ENCODE peak calls at places on chromosomes 1 and 21, in eight cellular contexts. X is brain microvascular endothelial cell; Z is kidney epithelial cell; R is foreskin fibroblast; J is HFF-Myc; P is naive thymus-derived CD4-positive, alpha-beta T cell; K is CD8-positive, alpha-beta memory T cell; F is bronchial epithelial cell. H is an unnamed sample.

GRCh38 chr21:45138199-45139002 is 64.0 kb downstream of the ADARB1 start:
- DNase-seq in X (peak; percentile 55), Z (no peak), R (peak; percentile 41), J (peak; percentile 31), P (peak; percentile 68), K (peak; percentile 56), F (peak; percentile 37), H (peak; percentile 61)

GRCh38 chr1:197725044-197725443 is 50.2 kb downstream of the DENND1B start:
- DNase-seq in X (no peak), Z (no peak), R (no peak), J (no peak), P (no peak), K (no peak), F (peak; percentile 13), H (peak; percentile 29)

GRCh38 chr1:191350938-191351337 is 807.3 kb upstream of the RGS18 start:
- DNase-seq in X (no peak), Z (no peak), R (no peak), J (no peak), P (no peak), K (no peak), F (no peak), H (no peak)

GRCh38 chr1:201186212-201186611 is 4.4 kb upstream of the IGFN1 start:
- DNase-seq in X (no peak), Z (no peak), R (no peak), J (no peak), P (no peak), K (no peak), F (no peak), H (no peak)

GRCh38 chr1:162192323-162192678 is 122.8 kb downstream of the NOS1AP start:
- DNase-seq in X (no peak), Z (no peak), R (no peak), J (no peak), P (no peak), K (no peak), F (no peak), H (no peak)

GRCh38 chr1:216422821-216423529 is at the start of gene USH2A:
- DNase-seq in X (no peak), Z (no peak), R (no peak), J (no peak), P (no peak), K (no peak), F (no peak), H (no peak)

GRCh38 chr1:216119600-216119999 is 303.6 kb downstream of the USH2A start:
- DNase-seq in X (peak; percentile 17), Z (no peak), R (no peak), J (peak; percentile 20), P (no peak), K (no peak), F (peak; percentile 40), H (peak; percentile 29)

GRCh38 chr1:156781585-156782186 is 14.4 kb downstream of the PRCC start:
- DNase-seq in X (peak; percentile 20), Z (peak; percentile 42), R (peak; percentile 64), J (no peak), P (no peak), K (no peak), F (no peak), H (peak; percentile 49)

GRCh38 chr21:43740497-43741156 is 21.7 kb downstream of the PDXK start:
- DNase-seq in X (no peak), Z (no peak), R (peak; percentile 76), J (no peak), P (no peak), K (no peak), F (peak; percentile 79), H (peak; percentile 49)

GRCh38 chr1:234322979-234323378 is 50.3 kb upstream of the COA6 start:
- DNase-seq in X (no peak), Z (no peak), R (no peak), J (no peak), P (peak; percentile 33), K (no peak), F (peak; percentile 30), H (no peak)

GRCh38 chr1:32744063-32744410 is 41.5 kb upstream of the SYNC start:
- DNase-seq in X (no peak), Z (no peak), R (no peak), J (no peak), P (no peak), K (no peak), F (no peak), H (no peak)

GRCh38 chr1:32741417-32742131 is 39.0 kb upstream of the SYNC start:
- DNase-seq in X (no peak), Z (no peak), R (no peak), J (no peak), P (no peak), K (no peak), F (no peak), H (no peak)

GRCh38 chr1:32742956-32743355 is 40.4 kb upstream of the SYNC start:
- DNase-seq in X (no peak), Z (no peak), R (no peak), J (no peak), P (no peak), K (no peak), F (no peak), H (no peak)

GRCh38 chr1:32742132-32742947 is 39.8 kb upstream of the SYNC start:
- DNase-seq in X (no peak), Z (no peak), R (no peak), J (no peak), P (no peak), K (no peak), F (no peak), H (no peak)

DNA sequence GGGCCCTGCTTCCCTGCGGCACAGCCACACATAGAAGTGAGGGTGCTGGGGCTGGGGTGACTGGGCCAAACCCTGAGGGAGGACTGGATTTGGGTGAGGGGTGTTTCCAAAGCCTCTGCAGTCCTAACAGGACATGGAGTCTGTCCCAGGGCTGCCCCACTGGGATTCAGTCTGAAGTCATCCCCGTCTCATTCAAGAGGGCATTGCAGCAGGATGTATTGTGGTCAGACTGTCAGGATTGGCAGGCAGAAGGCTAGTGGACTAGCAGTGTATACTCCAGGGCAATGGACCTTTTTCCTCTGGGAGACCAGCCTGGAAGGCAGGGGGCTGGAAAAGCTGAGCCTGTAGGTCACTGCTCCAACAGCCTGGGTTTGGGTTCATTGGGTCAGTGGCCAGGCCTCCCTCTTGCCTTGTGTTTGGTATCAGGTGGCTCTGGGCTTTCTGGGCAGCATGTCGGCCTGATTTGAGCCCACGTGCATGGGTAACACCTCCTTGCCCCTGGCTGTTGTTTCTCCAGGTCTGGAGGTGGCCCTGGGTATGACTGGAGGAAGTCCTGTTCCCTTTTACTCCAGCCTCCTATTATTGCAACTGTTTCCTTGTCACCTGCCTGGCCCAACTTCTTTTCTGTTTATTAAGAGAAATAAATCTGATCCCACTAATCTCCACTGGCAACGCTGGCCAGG is 41.0 kb upstream of the SYNC start:
- DNase-seq in X (no peak), Z (no peak), R (no peak), J (no peak), P (no peak), K (no peak), F (no peak), H (no peak)
- H3K4me3 ChIP-seq in X (no peak overlapping the region), Z (peak overlapping the region; percentile 84), R (no peak overlapping the region), J (no peak overlapping the region), P (no peak overlapping the region), K (no peak overlapping the region), F (peak overlapping the region; percentile 92), H (no peak overlapping the region)

GRCh38 chr1:19036701-19037605 is 80.5 kb upstream of the IFFO2 start:
- DNase-seq in X (no peak), Z (no peak), R (no peak), J (no peak), P (no peak), K (no peak), F (no peak), H (no peak)

GRCh38 chr1:19040010-19040680 is 83.7 kb upstream of the IFFO2 start:
- DNase-seq in X (no peak), Z (no peak), R (no peak), J (no peak), P (no peak), K (no peak), F (no peak), H (no peak)

GRCh38 chr1:19037659-19038058 is 81.2 kb upstream of the IFFO2 start:
- DNase-seq in X (no peak), Z (no peak), R (no peak), J (no peak), P (no peak), K (no peak), F (no peak), H (no peak)

GRCh38 chr1:19038096-19038495 is 81.6 kb upstream of the IFFO2 start:
- DNase-seq in X (no peak), Z (no peak), R (no peak), J (no peak), P (no peak), K (no peak), F (no peak), H (no peak)

DNA sequence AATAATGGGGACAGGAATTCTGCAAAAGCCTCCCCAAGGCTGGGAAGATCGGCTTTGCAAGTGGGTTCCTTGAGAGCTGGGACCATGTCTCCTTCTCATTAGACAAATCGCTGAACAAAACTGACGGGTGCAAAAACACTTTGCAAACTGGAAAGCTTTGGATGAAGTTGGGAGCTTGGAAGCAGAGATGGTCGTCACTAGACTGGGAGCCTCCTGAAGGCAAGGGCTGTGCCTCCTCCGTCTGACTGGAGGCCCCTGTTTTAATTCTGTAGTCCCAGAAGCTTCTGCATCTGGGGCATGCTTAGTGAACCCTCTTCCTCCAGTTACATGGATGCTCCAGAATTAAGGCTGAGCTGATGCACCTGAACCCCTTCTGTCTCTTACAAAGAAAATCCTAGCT is 82.3 kb upstream of the IFFO2 start:
- DNase-seq in X (no peak), Z (no peak), R (no peak), J (no peak), P (no peak), K (no peak), F (no peak), H (no peak)
- H3K4me3 ChIP-seq in X (no peak overlapping the region), Z (no peak overlapping the region), R (no peak overlapping the region), J (no peak overlapping the region), P (no peak overlapping the region), K (no peak overlapping the region), F (no peak overlapping the region), H (no peak overlapping the region)

GRCh38 chr1:44786138-44786840 is 1.7 kb downstream of the BEST4 start:
- DNase-seq in X (peak; percentile 66), Z (no peak), R (peak; percentile 43), J (no peak), P (peak; percentile 85), K (peak; percentile 76), F (peak; percentile 58), H (peak; percentile 31)

GRCh38 chr1:44785501-44786137 is 2.4 kb downstream of the BEST4 start:
- DNase-seq in X (no peak), Z (no peak), R (no peak), J (no peak), P (no peak), K (no peak), F (no peak), H (no peak)

GRCh38 chr1:44784094-44785026 is 3.6 kb downstream of the BEST4 start:
- DNase-seq in X (no peak), Z (no peak), R (no peak), J (no peak), P (no peak), K (peak; percentile 44), F (no peak), H (no peak)

GRCh38 chr1:44785027-44785376 is 3.0 kb downstream of the BEST4 start:
- DNase-seq in X (no peak), Z (no peak), R (no peak), J (no peak), P (no peak), K (no peak), F (no peak), H (no peak)

GRCh38 chr1:44783697-44784093 is 4.3 kb downstream of the BEST4 start:
- DNase-seq in X (no peak), Z (no peak), R (no peak), J (no peak), P (no peak), K (no peak), F (no peak), H (no peak)
- H3K4me3 ChIP-seq in X (peak overlapping the region; percentile 35), Z (peak overlapping the region; percentile 27), R (peak overlapping the region; percentile 30), J (peak overlapping the region; percentile 15), P (peak overlapping the region; percentile 9), K (peak overlapping the region; percentile 47), F (peak overlapping the region; percentile 31), H (peak overlapping the region; percentile 46)

GRCh38 chr1:236058141-236058626 is 6.7 kb downstream of the NID1 start:
- DNase-seq in X (no peak), Z (no peak), R (peak; percentile 73), J (peak; percentile 86), P (no peak), K (no peak), F (no peak), H (peak; percentile 68)
- H3K4me3 ChIP-seq in X (no peak overlapping the region), Z (no peak overlapping the region), R (peak overlapping the region; percentile 38), J (peak overlapping the region; percentile 10), P (no peak overlapping the region), K (no peak overlapping the region), F (no peak overlapping the region), H (peak overlapping the region; percentile 7)

H was measured in AG10803.